ENCODE peak calls at places on chromosomes 11 and 22, in four cellular contexts. B is IMR-90, C is K562, P is keratinocyte. R is an unnamed sample.

GRCh38 chr11:116513894-116514293 is 258.9 kb downstream of the BUD13 start:
- DNase-seq in P (no peak), B (peak; percentile 28), C (peak; percentile 63), R (peak; percentile 78)

GRCh38 chr22:22407061-22407460 is 101.5 kb downstream of the ZNF280B start:
- DNase-seq in B (no peak), P (no peak), C (peak; percentile 35), R (no peak)

GRCh38 chr22:17897411-17897810 is 123.1 kb upstream of the BID start:
- DNase-seq in P (no peak), B (no peak), C (no peak), R (no peak)

GRCh38 chr11:112082729-112083128 is 3.8 kb downstream of the TIMM8B start:
- DNase-seq in B (peak; percentile 76), C (no peak), P (no peak), R (no peak)

GRCh38 chr22:37806409-37807338 is 1.1 kb upstream of the GCAT start:
- DNase-seq in C (no peak), P (no peak), B (peak; percentile 52), R (peak; percentile 44)

GRCh38 chr11:107916671-107917241 is 11.5 kb upstream of the RAB39A start:
- DNase-seq in B (no peak), P (no peak), C (peak; percentile 17), R (no peak)

GRCh38 chr22:17774928-17775675 is 833 bp upstream of the BID start:
- DNase-seq in C (no peak), P (no peak), B (no peak), R (no peak)

GRCh38 chr11:47329431-47329993 is 23.0 kb downstream of the MYBPC3 start:
- DNase-seq in B (no peak), C (no peak), P (no peak), R (no peak)

GRCh38 chr22:50470491-50470890 is 4.3 kb downstream of the SBF1 start:
- DNase-seq in B (no peak), P (no peak), C (no peak), R (no peak)

GRCh38 chr11:67633758-67634365 is 4.1 kb upstream of the NUDT8 start:
- DNase-seq in P (no peak), B (no peak), C (no peak), R (no peak)

GRCh38 chr22:20517422-20517821 is 10.0 kb downstream of the MED15 start:
- DNase-seq in C (peak; percentile 56), P (no peak), B (no peak), R (peak; percentile 55)

GRCh38 chr11:46363455-46363920 is 16.2 kb downstream of the DGKZ start:
- DNase-seq in P (no peak), B (peak; percentile 33), C (no peak), R (peak; percentile 55)

GRCh38 chr11:126499124-126499752 is 143.8 kb downstream of the ST3GAL4 start:
- DNase-seq in C (no peak), B (no peak), P (no peak), R (no peak)

GRCh38 chr11:123301696-123302400 is 106.8 kb upstream of the CLMP start:
- DNase-seq in P (no peak), C (peak; percentile 73), B (peak; percentile 11), R (peak; percentile 43)

GRCh38 chr11:119316729-119317591 is at the start of gene MCAM:
- DNase-seq in P (no peak), C (peak; percentile 93), B (peak; percentile 48), R (peak; percentile 65)

GRCh38 chr11:73271936-73272679 is at the start of gene P2RY6:
- DNase-seq in P (no peak), C (peak; percentile 33), B (peak; percentile 60), R (no peak)

GRCh38 chr11:57131080-57131790 is 50.5 kb upstream of the LRRC55 start:
- DNase-seq in B (peak; percentile 13), C (peak; percentile 24), P (no peak), R (peak; percentile 47)

GRCh38 chr11:113806403-113806802 is 26.8 kb downstream of the CLDN25 start:
- DNase-seq in P (no peak), C (peak; percentile 22), B (peak; percentile 7), R (peak; percentile 30)

GRCh38 chr22:40322818-40323447 is 23.4 kb upstream of the ADSL start:
- DNase-seq in P (no peak), C (no peak), B (no peak), R (no peak)

GRCh38 chr11:110295487-110296225 is 758 bp downstream of the RDX start:
- DNase-seq in B (peak; percentile 40), C (peak; percentile 40), P (no peak), R (peak; percentile 64)

GRCh38 chr11:1279674-1280055 is 29.8 kb downstream of the TOLLIP start:
- DNase-seq in C (no peak), P (no peak), B (no peak), R (no peak)

GRCh38 chr11:353315-353857 is 15.9 kb upstream of the B4GALNT4 start:
- DNase-seq in P (no peak), C (no peak), B (peak; percentile 77), R (peak; percentile 49)

GRCh38 chr11:94521684-94522083 is 9.4 kb downstream of the C11orf97 start:
- DNase-seq in C (no peak), P (no peak), B (no peak), R (no peak)

GRCh38 chr11:70409871-70410270 is 11.5 kb downstream of the CTTN start:
- DNase-seq in C (no peak), B (no peak), P (no peak), R (no peak)

GRCh38 chr11:3160252-3161031 is 4.7 kb downstream of the OSBPL5 start:
- DNase-seq in C (no peak), B (peak; percentile 92), P (no peak), R (peak; percentile 92)

GRCh38 chr22:44080936-44081853 is 57.1 kb downstream of the PARVB start:
- DNase-seq in C (peak; percentile 66), B (peak; percentile 68), P (no peak), R (peak; percentile 51)

GRCh38 chr11:36014499-36014898 is 70.6 kb downstream of the LDLRAD3 start:
- DNase-seq in P (no peak), C (no peak), B (no peak), R (no peak)

GRCh38 chr11:3958301-3958700 is 102.8 kb downstream of the STIM1 start:
- DNase-seq in P (no peak), C (no peak), B (no peak), R (no peak)

GRCh38 chr22:38397189-38398097 is 57.6 kb downstream of the KCNJ4 start:
- DNase-seq in B (no peak), P (no peak), C (no peak), R (peak; percentile 21)

GRCh38 chr22:36332623-36333331 is 55.0 kb downstream of the MYH9 start:
- DNase-seq in B (peak; percentile 83), C (no peak), P (peak; percentile 72), R (peak; percentile 64)

GRCh38 chr22:22558972-22559603 is at the start of gene PRAME:
- DNase-seq in P (no peak), B (peak; percentile 13), C (peak; percentile 100), R (peak; percentile 27)

GRCh38 chr11:9803685-9804413 is 140.0 kb downstream of the SWAP70 start:
- DNase-seq in P (no peak), C (no peak), B (peak; percentile 66), R (no peak)

GRCh38 chr11:9804414-9804902 is 140.6 kb downstream of the SWAP70 start:
- DNase-seq in B (no peak), C (no peak), P (no peak), R (no peak)

GRCh38 chr11:9802291-9802861 is 138.5 kb downstream of the SWAP70 start:
- DNase-seq in B (peak; percentile 91), P (peak; percentile 30), C (no peak), R (no peak)

GRCh38 chr11:9808943-9809342 is 145.1 kb downstream of the SWAP70 start:
- DNase-seq in C (no peak), P (no peak), B (no peak), R (no peak)

GRCh38 chr11:9806946-9807687 is 143.2 kb downstream of the SWAP70 start:
- DNase-seq in B (no peak), P (no peak), C (no peak), R (no peak)
- H3K9me1 ChIP-seq in B (no peaks in the 10 kb centered on the region), P (no peaks in the 10 kb centered on the region), C (no peaks in the 10 kb centered on the region), R (no peaks in the 10 kb centered on the region)

GRCh38 chr22:24455039-24455438 is 27.6 kb downstream of the ADORA2A start:
- DNase-seq in C (no peak), P (no peak), B (no peak), R (no peak)

GRCh38 chr22:24450600-24450999 is 23.2 kb downstream of the ADORA2A start:
- DNase-seq in C (no peak), P (no peak), B (no peak), R (peak; percentile 83)

GRCh38 chr22:24451162-24451561 is 23.8 kb downstream of the ADORA2A start:
- DNase-seq in B (no peak), C (no peak), P (no peak), R (no peak)

GRCh38 chr22:24455751-24456426 is 28.5 kb downstream of the ADORA2A start:
- DNase-seq in B (no peak), P (no peak), C (no peak), R (peak; percentile 63)

DNA sequence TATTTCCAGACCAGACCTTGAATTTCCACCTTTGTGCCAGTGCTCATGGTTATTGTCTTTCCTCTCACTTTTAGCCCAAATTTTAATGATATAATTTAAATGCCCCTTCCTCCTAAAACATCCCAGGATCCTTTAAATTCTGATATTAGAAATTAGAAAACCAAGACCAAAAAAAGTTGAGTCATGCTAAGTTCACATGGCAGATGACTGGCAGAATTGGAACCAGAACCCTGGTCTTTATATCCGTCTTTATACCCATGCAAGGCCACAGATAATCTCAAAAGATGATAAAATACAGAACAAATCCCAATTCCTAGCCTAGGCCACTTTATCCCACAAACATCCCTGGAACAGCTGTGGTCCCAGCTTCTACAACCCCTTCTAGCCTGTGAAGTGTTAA is 26.5 kb downstream of the ADORA2A start:
- DNase-seq in P (no peak), C (no peak), B (no peak), R (no peak)
- H3K9me1 ChIP-seq in P (no peaks in the 10 kb centered on the region), C (no peaks in the 10 kb centered on the region), B (no peaks in the 10 kb centered on the region), R (no peaks in the 10 kb centered on the region)

DNA sequence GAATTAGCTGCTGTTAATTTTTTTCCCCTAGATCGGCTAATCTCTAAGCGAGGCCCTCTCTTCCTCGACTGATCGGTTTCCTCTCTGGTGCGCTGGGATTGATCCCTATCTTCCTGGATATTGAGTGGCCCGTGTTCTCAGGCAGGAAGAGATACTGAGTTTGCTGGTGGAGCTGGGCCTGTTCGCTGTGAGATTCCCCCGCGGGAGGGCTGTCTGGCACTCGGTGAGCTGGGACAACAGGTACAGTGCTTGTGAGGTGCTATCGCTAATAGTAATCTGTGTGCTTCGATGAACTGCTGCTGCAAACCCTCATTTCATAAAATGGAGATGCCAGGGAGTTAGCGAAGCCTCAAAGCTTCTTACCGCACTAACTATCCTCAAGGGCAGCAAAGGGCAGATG is 310.3 kb downstream of the NXPE2 start:
- DNase-seq in B (no peak), P (no peak), C (no peak), R (no peak)
- H3K9me1 ChIP-seq in B (no peaks in the 10 kb centered on the region), P (no peaks in the 10 kb centered on the region), C (no peaks in the 10 kb centered on the region), R (no peaks in the 10 kb centered on the region)

GRCh38 chr11:17892409-17892808 is 120.4 kb downstream of the SERGEF start:
- DNase-seq in B (no peak), C (no peak), P (no peak), R (no peak)

GRCh38 chr11:17894929-17895658 is 117.8 kb downstream of the SERGEF start:
- DNase-seq in P (no peak), C (no peak), B (peak; percentile 32), R (no peak)

GRCh38 chr11:17887779-17888178 is 125.1 kb downstream of the SERGEF start:
- DNase-seq in P (no peak), C (no peak), B (no peak), R (no peak)

DNA sequence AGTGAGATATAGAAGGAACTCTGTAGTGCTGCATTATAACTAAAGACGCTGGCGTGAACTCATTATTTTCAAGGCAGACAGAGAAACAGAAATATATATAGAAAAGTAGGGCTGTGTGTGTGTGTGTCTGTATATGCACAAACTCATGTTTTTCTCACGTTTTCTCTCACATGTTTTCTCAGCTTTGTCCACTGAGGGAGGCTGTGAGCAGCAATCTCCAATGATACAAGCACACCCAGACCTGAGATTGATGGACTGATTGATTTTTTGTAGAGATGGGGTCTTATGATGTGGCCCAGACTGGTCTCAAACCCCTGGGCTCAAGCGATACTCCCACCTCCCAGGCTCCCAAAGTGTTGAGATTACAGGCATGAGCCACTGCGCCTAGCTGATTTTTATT is 122.5 kb downstream of the SERGEF start:
- DNase-seq in C (no peak), B (no peak), P (no peak), R (no peak)
- H3K9me1 ChIP-seq in C (no peaks in the 10 kb centered on the region), B (no peaks in the 10 kb centered on the region), P (no peaks in the 10 kb centered on the region), R (no peaks in the 10 kb centered on the region)